ENCODE peak calls at places on chromosome 12, in nine cellular contexts. V is A549; X is IMR-90; R is left ventricle myocardium inferior; Z is A673; U is CD4-positive, alpha-beta T cell; O is HCT116; G is lung; W is H9. H is an unnamed sample.

GRCh38 chr12:38744056-38744455 is 161.3 kb downstream of the CPNE8 start:
- DNase-seq in X (no peak), Z (no peak), O (no peak), R (no peak), U (no peak), V (no peak), W (no peak), G (no peak), H (no peak)

GRCh38 chr12:124605150-124605549 is 37.7 kb upstream of the NCOR2 start:
- DNase-seq in Z (no peak), O (no peak), R (no peak), V (no peak), W (no peak), X (no peak), G (no peak), U (no peak), H (no peak)

GRCh38 chr12:49366652-49367380 is 446 bp upstream of the SPATS2 start:
- DNase-seq in R (peak; percentile 91), X (peak; percentile 94), V (peak; percentile 97), G (peak; percentile 87), W (peak; percentile 91), Z (peak; percentile 97), O (peak; percentile 80), U (peak; percentile 80), H (peak; percentile 29)

GRCh38 chr12:23099604-23100003 is 474.6 kb downstream of the ETNK1 start:
- DNase-seq in O (no peak), V (no peak), R (no peak), X (no peak), U (no peak), Z (no peak), W (no peak), G (no peak), H (peak; percentile 6)

GRCh38 chr12:46267618-46268348 is 1.1 kb downstream of the SLC38A1 start:
- DNase-seq in V (peak; percentile 34), Z (peak; percentile 36), U (peak; percentile 27), O (no peak), R (no peak), W (no peak), X (peak; percentile 24), G (no peak), H (no peak)

GRCh38 chr12:118840399-118840798 is 140.9 kb upstream of the SRRM4 start:
- DNase-seq in W (no peak), G (no peak), V (peak; percentile 10), O (no peak), R (no peak), X (no peak), Z (peak; percentile 19), U (no peak), H (no peak)

GRCh38 chr12:108734200-108734906 is 3.0 kb upstream of the CORO1C start:
- DNase-seq in O (peak; percentile 86), U (no peak), W (peak; percentile 39), G (no peak), Z (peak; percentile 91), V (peak; percentile 98), X (peak; percentile 97), R (no peak), H (peak; percentile 90)

GRCh38 chr12:40970320-40970907 is 217.7 kb upstream of the PDZRN4 start:
- DNase-seq in V (peak; percentile 26), O (peak; percentile 32), R (no peak), W (no peak), U (no peak), G (no peak), Z (peak; percentile 70), X (no peak), H (no peak)

GRCh38 chr12:110860833-110861291 is 14.1 kb downstream of the CCDC63 start:
- DNase-seq in R (no peak), V (no peak), O (no peak), X (no peak), U (no peak), G (no peak), W (no peak), Z (peak; percentile 98), H (no peak)

GRCh38 chr12:26198742-26199141 is 3.4 kb downstream of the SSPN start:
- DNase-seq in Z (no peak), X (peak; percentile 63), U (no peak), W (no peak), R (peak; percentile 29), V (no peak), O (no peak), G (no peak), H (no peak)

GRCh38 chr12:104181313-104181712 is 34.3 kb upstream of the TXNRD1 start:
- DNase-seq in G (no peak), O (no peak), Z (no peak), U (no peak), R (no peak), W (no peak), X (peak; percentile 67), V (peak; percentile 63), H (no peak)
- H3K27ac ChIP-seq in G (no peak overlapping the region), O (no peak overlapping the region), Z (no peak overlapping the region), U (no peak overlapping the region), R (peak overlapping the region; percentile 77), W (no peak overlapping the region), X (peak overlapping the region; percentile 76), V (peak overlapping the region; percentile 85), H (no peak overlapping the region)

DNA sequence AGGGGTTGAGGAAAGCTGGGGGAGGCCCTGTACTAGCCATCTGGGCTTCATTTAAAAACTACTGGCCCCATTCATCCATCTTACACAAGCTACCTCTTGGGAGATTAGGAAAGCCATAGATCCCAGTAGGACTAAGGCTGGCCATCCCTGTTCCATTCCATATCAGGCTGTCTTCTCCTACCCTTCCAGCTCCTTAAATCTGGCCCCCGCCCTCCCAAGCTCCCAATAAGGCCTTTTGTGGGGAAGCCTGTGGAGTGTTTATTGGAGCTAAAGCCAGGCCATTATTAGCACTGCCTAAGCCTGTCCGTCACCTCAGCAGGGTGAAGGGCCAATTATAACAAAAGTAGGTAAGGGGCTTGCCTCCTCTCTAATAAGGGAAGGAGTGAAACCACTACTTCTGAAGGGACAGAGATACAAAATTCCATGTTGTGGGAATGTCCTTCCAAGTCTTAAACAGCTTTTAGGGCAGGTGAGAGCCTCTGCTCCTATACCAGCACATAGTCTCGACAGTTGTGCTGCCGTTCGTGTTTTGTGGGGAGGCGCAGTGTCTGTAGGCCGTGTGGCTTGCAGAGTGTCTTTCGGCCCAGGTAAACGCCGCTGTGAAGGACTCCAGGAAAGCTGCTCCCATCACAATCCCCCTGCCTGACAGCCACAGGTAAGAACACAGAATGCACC is 3.7 kb downstream of the MYL6 start:
- DNase-seq in V (no peak), Z (no peak), U (no peak), R (no peak), G (no peak), X (no peak), W (no peak), O (no peak), H (no peak)
- H3K27ac ChIP-seq in V (no peak overlapping the region), Z (peak overlapping the region; percentile 46), U (peak overlapping the region; percentile 84), R (peak overlapping the region; percentile 96), G (no peak overlapping the region), X (no peak overlapping the region), W (peak overlapping the region; percentile 10), O (peak overlapping the region; percentile 28), H (peak overlapping the region; percentile 94)

GRCh38 chr12:29148065-29148957 is 767 bp upstream of the FAR2 start:
- DNase-seq in Z (peak; percentile 42), V (peak; percentile 5), U (no peak), R (peak; percentile 42), O (no peak), G (peak; percentile 31), W (no peak), X (no peak), H (no peak)
- H3K27ac ChIP-seq in Z (peak overlapping the region; percentile 76), V (peak overlapping the region; percentile 40), U (no peak overlapping the region), R (peak overlapping the region; percentile 88), O (peak overlapping the region; percentile 44), G (peak overlapping the region; percentile 80), W (no peak overlapping the region), X (peak overlapping the region; percentile 4), H (no peak overlapping the region)

DNA sequence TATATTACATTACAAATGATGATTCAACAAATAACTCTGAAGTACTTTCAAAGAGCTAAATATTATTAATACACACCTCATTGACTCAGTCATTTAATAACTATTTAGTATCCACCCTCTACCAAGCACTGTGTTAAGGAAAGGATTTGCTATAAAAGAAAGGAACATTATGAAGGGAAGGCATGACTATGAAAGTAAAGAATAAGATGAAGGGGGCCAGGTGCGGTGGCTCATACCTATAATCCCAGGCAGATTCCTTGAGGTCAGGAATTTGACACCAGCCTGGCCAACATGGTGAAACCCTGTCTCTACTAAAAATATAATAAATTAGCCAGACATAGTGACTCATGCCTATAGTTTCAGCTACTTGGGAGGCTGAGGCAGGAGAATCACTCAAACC is 107.9 kb downstream of the PLCZ1 start:
- DNase-seq in R (no peak), Z (no peak), G (no peak), U (no peak), V (no peak), X (no peak), W (no peak), O (no peak), H (peak; percentile 33)
- H3K27ac ChIP-seq in R (no peak overlapping the region), Z (no peak overlapping the region), G (no peak overlapping the region), U (no peak overlapping the region), V (no peak overlapping the region), X (no peak overlapping the region), W (no peak overlapping the region), O (no peak overlapping the region), H (peak overlapping the region; percentile 64)

GRCh38 chr12:113056381-113056630 is 224 bp upstream of the DTX1 start:
- DNase-seq in Z (no peak), W (no peak), R (no peak), X (no peak), V (no peak), U (no peak), O (no peak), G (no peak), H (no peak)
- H3K27ac ChIP-seq in Z (peak overlapping the region; percentile 23), W (no peak overlapping the region), R (peak overlapping the region; percentile 42), X (no peak overlapping the region), V (peak overlapping the region; percentile 77), U (peak overlapping the region; percentile 9), O (no peak overlapping the region), G (no peak overlapping the region), H (no peak overlapping the region)